ENCODE peak calls at places on chromosomes 5 and 9, in eight cellular contexts. Q is pancreas, A is cardiac muscle cell, G is left ventricle myocardium inferior, C is heart right ventricle, E is adrenal gland, L is heart left ventricle, P is GM12878. O is an unnamed sample. For H3K4me1, the result is how much of the 10 kb centered on the place peaks cover.

GRCh38 chr9:103444157-103444556 is 449.0 kb downstream of the CYLC2 start:
- DNase-seq in Q (no peak), A (peak), G (no peak), C (no peak), E (no peak), L (no peak), P (no peak), O (no peak)

GRCh38 chr5:93274291-93274690 is 306.7 kb downstream of the NR2F1-AS1 start:
- DNase-seq in Q (no peak), A (peak), G (no peak), C (no peak), E (no peak), L (no peak), P (no peak), O (no peak)

GRCh38 chr9:137275203-137275936 is 2.2 kb upstream of the TOR4A start:
- DNase-seq in Q (no peak), A (no peak), G (no peak), C (peak), E (no peak), L (no peak), P (no peak), O (peak)

GRCh38 chr5:170302729-170303501 is 5.3 kb upstream of the LCP2 start:
- DNase-seq in Q (peak), A (peak), G (peak), C (peak), E (peak), L (peak), P (peak), O (peak)

GRCh38 chr9:88922091-88922490 is 69.2 kb upstream of the S1PR3 start:
- DNase-seq in Q (no peak), A (no peak), G (no peak), C (no peak), E (no peak), L (no peak), P (peak), O (no peak)

GRCh38 chr9:98056403-98057094 is at the start of gene NANS:
- DNase-seq in Q (peak), A (peak), G (peak), C (peak), E (peak), L (peak), P (no peak), O (peak)

GRCh38 chr9:136757751-136758140 is 297 bp downstream of the LCN8 start:
- DNase-seq in Q (no peak), A (no peak), G (no peak), C (no peak), E (no peak), L (peak), P (no peak), O (no peak)

GRCh38 chr9:10661376-10661775 is 48.6 kb upstream of the PTPRD start:
- DNase-seq in Q (no peak), A (no peak), G (no peak), C (no peak), E (no peak), L (no peak), P (no peak), O (no peak)

DNA sequence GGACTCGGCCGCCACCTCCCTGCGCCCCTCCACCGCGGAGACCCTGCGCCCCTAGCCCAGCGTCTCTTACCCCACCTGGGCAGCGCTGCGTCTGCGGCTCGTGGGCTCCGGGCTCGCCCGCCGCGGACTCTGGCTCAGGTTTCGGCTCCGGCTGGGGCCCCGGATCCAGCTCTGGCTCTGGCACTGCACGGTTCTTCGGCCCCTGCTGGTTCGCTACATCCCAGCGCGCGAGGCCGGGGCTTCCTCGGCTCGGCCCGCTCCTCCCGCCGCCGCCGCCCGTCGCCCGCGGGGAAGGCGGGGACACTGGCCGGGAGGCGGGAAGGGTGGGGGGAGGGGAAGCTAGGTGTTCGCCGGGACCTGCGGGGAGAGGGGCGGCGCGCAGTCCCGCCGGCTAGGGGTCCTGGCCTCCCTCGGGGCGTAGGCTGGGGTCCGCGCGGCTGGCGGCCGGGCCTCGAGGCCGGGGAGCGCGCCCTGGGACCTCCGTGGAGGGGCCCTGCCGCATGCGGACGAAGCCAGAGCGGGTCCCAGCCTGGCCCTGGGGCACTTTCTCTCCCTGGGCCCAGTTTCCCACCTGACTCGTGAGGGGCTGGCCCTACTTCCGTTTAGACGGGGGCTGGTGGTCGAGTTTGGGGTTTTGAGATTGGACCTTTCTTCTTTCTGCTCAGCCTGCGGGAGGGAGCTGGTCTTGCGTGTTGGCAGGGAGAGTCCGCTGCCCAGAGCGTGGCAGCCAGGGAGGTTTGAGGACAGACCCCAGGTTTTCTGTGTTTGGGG is 5.7 kb upstream of the PITX1 start:
- DNase-seq in Q (no peak), A (no peak), G (no peak), C (no peak), E (no peak), L (no peak), P (no peak), O (no peak)
- H3K4me3 ChIP-seq in Q (no peak), A (no peak), G (peak), C (no peak), E (no peak), L (no peak), P (no peak), O (no peak)

DNA sequence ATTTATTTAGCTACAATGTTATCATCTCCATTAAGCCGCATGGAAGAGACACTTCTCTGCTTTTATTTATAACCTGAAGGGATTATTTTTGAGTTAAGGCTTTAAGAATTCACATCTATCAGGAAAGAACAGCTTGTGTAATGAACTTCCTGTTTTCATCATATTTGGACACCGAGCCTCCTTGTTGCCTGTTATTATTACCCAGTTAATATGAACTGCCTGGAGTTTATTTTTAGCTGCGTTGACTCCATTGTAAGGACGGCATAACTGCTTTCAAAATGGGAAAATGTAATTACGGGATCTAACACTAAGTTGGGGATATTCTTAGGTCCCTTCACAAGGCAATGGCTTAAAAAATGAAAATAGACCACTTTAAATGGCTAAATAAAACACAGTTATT is 89.0 kb upstream of the NR4A3 start:
- DNase-seq in Q (no peak), A (peak), G (no peak), C (no peak), E (no peak), L (no peak), P (no peak), O (no peak)
- H3K27ac ChIP-seq in Q (no peak), A (no peak), G (peak), C (peak), E (peak), L (peak), P (no peak), O (no peak)

DNA sequence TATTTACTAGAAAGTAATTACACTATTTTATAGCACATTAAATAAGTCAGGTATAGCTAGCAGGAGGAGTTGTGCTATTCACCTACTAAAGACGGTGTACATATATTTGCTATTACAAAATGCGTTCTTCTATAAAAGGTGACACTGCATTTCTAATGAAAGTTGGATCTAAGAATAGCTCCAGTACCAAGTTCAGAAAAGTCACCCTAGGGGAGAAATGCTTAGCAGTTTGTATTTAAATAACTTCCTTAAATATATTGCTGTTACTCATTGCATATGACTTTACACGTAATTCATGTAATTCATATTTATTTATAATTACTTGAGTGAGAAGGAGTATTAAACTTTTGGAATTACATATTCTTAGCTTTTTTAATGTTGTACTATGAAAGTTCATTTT is 7.0 kb upstream of the SUB1 start:
- DNase-seq in Q (no peak), A (no peak), G (no peak), C (no peak), E (no peak), L (no peak), P (no peak), O (no peak)
- H3K4me1 ChIP-seq in Q (under half), A (under half), G (under half), C (under half), E (under half), L (under half), P (half or more), O (under half)

GRCh38 chr5:141051526-141051876 is 327 bp downstream of the PCDHB1 start:
- DNase-seq in Q (no peak), A (no peak), G (no peak), C (no peak), E (no peak), L (no peak), P (no peak), O (no peak)
- H3K4me3 ChIP-seq in Q (peak), A (peak), G (peak), C (peak), E (peak), L (peak), P (no peak), O (peak)

GRCh38 chr9:131959887-131960286 is 119.8 kb downstream of the MED27 start:
- DNase-seq in Q (no peak), A (no peak), G (no peak), C (no peak), E (no peak), L (no peak), P (no peak), O (no peak)

GRCh38 chr9:131961496-131961880 is 118.2 kb downstream of the MED27 start:
- DNase-seq in Q (no peak), A (no peak), G (no peak), C (no peak), E (no peak), L (no peak), P (no peak), O (no peak)

GRCh38 chr9:131960311-131960710 is 119.4 kb downstream of the MED27 start:
- DNase-seq in Q (no peak), A (no peak), G (no peak), C (no peak), E (no peak), L (no peak), P (no peak), O (no peak)

GRCh38 chr9:131959056-131959455 is 120.6 kb downstream of the MED27 start:
- DNase-seq in Q (no peak), A (no peak), G (no peak), C (no peak), E (no peak), L (no peak), P (no peak), O (no peak)

DNA sequence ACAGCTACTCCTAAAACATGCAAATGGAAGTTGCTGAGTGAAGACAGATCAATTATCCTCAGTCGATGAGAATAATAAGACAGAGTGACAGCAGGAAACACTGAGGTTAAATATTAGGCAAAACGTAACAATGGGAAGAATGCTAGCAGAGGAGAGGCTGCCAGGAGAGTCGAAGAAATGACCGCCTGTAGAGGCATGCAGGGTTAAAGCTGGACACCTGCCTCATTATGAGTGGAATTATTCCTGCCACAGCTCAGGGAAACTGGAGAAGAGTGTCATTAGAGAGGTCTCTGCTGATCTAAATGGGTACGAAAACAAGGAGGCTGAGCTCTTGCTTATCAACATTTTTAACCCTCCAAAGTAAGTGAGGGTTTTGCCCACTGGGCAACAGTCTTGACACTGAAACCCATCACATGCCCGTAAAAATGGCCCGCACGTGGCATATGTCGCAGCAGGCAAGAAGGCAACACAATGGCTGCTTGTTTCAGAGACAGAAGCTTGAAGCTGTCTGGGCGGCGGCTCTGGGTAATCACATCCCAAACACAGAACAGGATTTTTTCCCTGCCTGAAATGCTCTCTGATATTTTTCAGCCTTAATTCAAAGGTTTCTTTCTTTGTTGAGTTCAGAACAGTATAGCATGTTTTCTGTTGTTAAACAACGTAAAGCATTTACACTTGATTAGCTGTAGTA is 118.7 kb downstream of the MED27 start:
- DNase-seq in Q (no peak), A (no peak), G (no peak), C (no peak), E (no peak), L (no peak), P (no peak), O (no peak)
- H3K27ac ChIP-seq in Q (no peak), A (no peak), G (no peak), C (no peak), E (no peak), L (no peak), P (no peak), O (no peak)

GRCh38 chr9:131671150-131671549 is 68.7 kb downstream of the RAPGEF1 start:
- DNase-seq in Q (no peak), A (no peak), G (no peak), C (no peak), E (no peak), L (no peak), P (no peak), O (no peak)
- H3K4me1 ChIP-seq in Q (under half), A (under half), G (half or more), C (half or more), E (half or more), L (half or more), P (half or more), O (under half)

GRCh38 chr5:68648944-68649874 is 433.7 kb downstream of the PIK3R1 start:
- DNase-seq in Q (no peak), A (no peak), G (no peak), C (no peak), E (no peak), L (no peak), P (no peak), O (no peak)
- H3K4me3 ChIP-seq in Q (no peak), A (no peak), G (no peak), C (no peak), E (no peak), L (no peak), P (no peak), O (no peak)

GRCh38 chr5:125061726-125062125 is 315.3 kb upstream of the ZNF608 start:
- DNase-seq in Q (no peak), A (no peak), G (no peak), C (no peak), E (no peak), L (no peak), P (no peak), O (no peak)

GRCh38 chr5:125065114-125065513 is 318.7 kb upstream of the ZNF608 start:
- DNase-seq in Q (no peak), A (no peak), G (no peak), C (no peak), E (no peak), L (no peak), P (no peak), O (no peak)

GRCh38 chr5:125064610-125065009 is 318.2 kb upstream of the ZNF608 start:
- DNase-seq in Q (no peak), A (no peak), G (no peak), C (no peak), E (no peak), L (no peak), P (no peak), O (no peak)

DNA sequence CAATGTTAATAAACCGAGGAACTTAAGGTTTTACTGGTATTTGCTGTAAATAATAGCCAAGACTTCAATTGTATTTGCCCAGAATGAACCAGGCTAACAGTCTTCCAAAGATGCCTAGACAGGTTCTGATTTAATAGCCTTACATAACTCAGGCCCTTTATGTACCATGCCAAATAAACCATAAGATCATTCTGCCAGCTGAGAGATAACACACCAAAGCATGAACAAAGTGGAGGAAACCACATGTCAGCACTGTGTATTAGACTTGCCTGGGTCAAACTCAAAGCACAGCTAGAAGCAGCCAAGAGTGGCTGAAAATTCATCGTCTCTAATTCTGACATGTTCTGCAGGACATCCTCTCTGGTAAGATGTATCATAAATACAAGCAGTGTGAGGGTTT is 319.3 kb upstream of the ZNF608 start:
- DNase-seq in Q (no peak), A (peak), G (no peak), C (no peak), E (no peak), L (no peak), P (no peak), O (no peak)
- H3K27ac ChIP-seq in Q (no peak), A (no peak), G (no peak), C (no peak), E (no peak), L (no peak), P (no peak), O (no peak)